ENCODE peak calls at places on chromosome 2, in five cellular contexts. One of them, this sample, is unnamed.

GRCh38 chr2:1598041-1598710 is 146.1 kb downstream of the PXDN start:
- DNase-seq in RWPE2: peak; percentile 35
- DNase-seq in AG09309: no peak
- DNase-seq in HL-60: no peak
- DNase-seq in upper lobe of left lung: peak; percentile 72
- DNase-seq in this sample: no peak

GRCh38 chr2:217810275-217810674 is 192.5 kb downstream of the TNS1 start:
- DNase-seq in HL-60: no peak
- DNase-seq in RWPE2: no peak
- DNase-seq in AG09309: no peak
- DNase-seq in upper lobe of left lung: no peak
- DNase-seq in this sample: no peak

GRCh38 chr2:202613479-202613878 is 21.3 kb upstream of the FAM117B start:
- DNase-seq in RWPE2: no peak
- DNase-seq in AG09309: no peak
- DNase-seq in HL-60: no peak
- DNase-seq in upper lobe of left lung: no peak
- DNase-seq in this sample: no peak

GRCh38 chr2:79139423-79139822 is 19.1 kb downstream of the REG1A start:
- DNase-seq in upper lobe of left lung: no peak
- DNase-seq in HL-60: no peak
- DNase-seq in AG09309: no peak
- DNase-seq in RWPE2: no peak
- DNase-seq in this sample: no peak

GRCh38 chr2:152473151-152473857 is 138.3 kb downstream of the FMNL2 start:
- DNase-seq in RWPE2: no peak
- DNase-seq in upper lobe of left lung: no peak
- DNase-seq in AG09309: no peak
- DNase-seq in HL-60: no peak
- DNase-seq in this sample: no peak

GRCh38 chr2:212979046-212979612 is 172.3 kb downstream of the IKZF2 start:
- DNase-seq in AG09309: no peak
- DNase-seq in HL-60: no peak
- DNase-seq in RWPE2: no peak
- DNase-seq in upper lobe of left lung: no peak
- DNase-seq in this sample: no peak

GRCh38 chr2:221779614-221780067 is 207.5 kb upstream of the EPHA4 start:
- DNase-seq in RWPE2: no peak
- DNase-seq in HL-60: no peak
- DNase-seq in AG09309: no peak
- DNase-seq in upper lobe of left lung: no peak
- DNase-seq in this sample: peak; percentile 67

GRCh38 chr2:169891593-169892298 is 64.5 kb downstream of the UBR3 start:
- DNase-seq in RWPE2: no peak
- DNase-seq in upper lobe of left lung: no peak
- DNase-seq in AG09309: no peak
- DNase-seq in HL-60: no peak
- DNase-seq in this sample: no peak

GRCh38 chr2:9002637-9003365 is 683 bp downstream of the MBOAT2 start:
- DNase-seq in upper lobe of left lung: peak; percentile 87
- DNase-seq in RWPE2: no peak
- DNase-seq in HL-60: no peak
- DNase-seq in AG09309: no peak
- DNase-seq in this sample: no peak

GRCh38 chr2:146721486-146721885 is 1123.3 kb upstream of the ACVR2A start:
- DNase-seq in upper lobe of left lung: no peak
- DNase-seq in HL-60: no peak
- DNase-seq in AG09309: no peak
- DNase-seq in RWPE2: no peak
- DNase-seq in this sample: no peak

GRCh38 chr2:124530203-124530602 is 505.1 kb downstream of the CNTNAP5 start:
- DNase-seq in RWPE2: no peak
- DNase-seq in upper lobe of left lung: no peak
- DNase-seq in AG09309: no peak
- DNase-seq in HL-60: no peak
- DNase-seq in this sample: no peak

GRCh38 chr2:143842836-143843235 is 677.1 kb downstream of the ZEB2 start:
- DNase-seq in AG09309: no peak
- DNase-seq in HL-60: no peak
- DNase-seq in RWPE2: no peak
- DNase-seq in upper lobe of left lung: no peak
- DNase-seq in this sample: no peak

GRCh38 chr2:44392338-44392943 is 30.7 kb downstream of the CAMKMT start:
- DNase-seq in HL-60: peak; percentile 6
- DNase-seq in AG09309: no peak
- DNase-seq in upper lobe of left lung: no peak
- DNase-seq in RWPE2: no peak
- DNase-seq in this sample: no peak

GRCh38 chr2:219289537-219290361 is 10.6 kb downstream of the DNAJB2 start:
- DNase-seq in AG09309: peak; percentile 76
- DNase-seq in HL-60: no peak
- DNase-seq in RWPE2: peak; percentile 81
- DNase-seq in upper lobe of left lung: peak; percentile 91
- DNase-seq in this sample: no peak

GRCh38 chr2:215760126-215760525 is 253.2 kb downstream of the MREG start:
- DNase-seq in upper lobe of left lung: no peak
- DNase-seq in RWPE2: no peak
- DNase-seq in HL-60: no peak
- DNase-seq in AG09309: no peak
- DNase-seq in this sample: no peak

GRCh38 chr2:210681481-210681880 is 125.1 kb downstream of the CPS1 start:
- DNase-seq in RWPE2: no peak
- DNase-seq in HL-60: no peak
- DNase-seq in AG09309: no peak
- DNase-seq in upper lobe of left lung: no peak
- DNase-seq in this sample: no peak

GRCh38 chr2:42367835-42368234 is 6.8 kb upstream of the COX7A2L start:
- DNase-seq in HL-60: no peak
- DNase-seq in RWPE2: no peak
- DNase-seq in upper lobe of left lung: no peak
- DNase-seq in AG09309: no peak
- DNase-seq in this sample: no peak

GRCh38 chr2:175976758-175977157 is 25.3 kb downstream of the LNPK start:
- DNase-seq in upper lobe of left lung: no peak
- DNase-seq in AG09309: no peak
- DNase-seq in HL-60: no peak
- DNase-seq in RWPE2: no peak
- DNase-seq in this sample: peak; percentile 25

GRCh38 chr2:71697106-71698010 is 244.0 kb downstream of the DYSF start:
- DNase-seq in AG09309: no peak
- DNase-seq in HL-60: no peak
- DNase-seq in RWPE2: peak; percentile 24
- DNase-seq in upper lobe of left lung: no peak
- DNase-seq in this sample: no peak

GRCh38 chr2:219570924-219571310 is 422 bp downstream of the OBSL1 start:
- DNase-seq in HL-60: no peak
- DNase-seq in RWPE2: no peak
- DNase-seq in AG09309: no peak
- DNase-seq in upper lobe of left lung: peak; percentile 86
- DNase-seq in this sample: no peak

GRCh38 chr2:42542871-42543270 is 25.6 kb upstream of the MTA3 start:
- DNase-seq in upper lobe of left lung: no peak
- DNase-seq in AG09309: no peak
- DNase-seq in HL-60: no peak
- DNase-seq in RWPE2: no peak
- DNase-seq in this sample: no peak

GRCh38 chr2:11123856-11124759 is 31.2 kb upstream of the SLC66A3 start:
- DNase-seq in upper lobe of left lung: peak; percentile 94
- DNase-seq in RWPE2: no peak
- DNase-seq in AG09309: no peak
- DNase-seq in HL-60: peak; percentile 47
- DNase-seq in this sample: no peak

GRCh38 chr2:25903216-25903776 is 25.0 kb upstream of the ASXL2 start:
- DNase-seq in RWPE2: no peak
- DNase-seq in HL-60: no peak
- DNase-seq in AG09309: no peak
- DNase-seq in upper lobe of left lung: no peak
- DNase-seq in this sample: no peak

GRCh38 chr2:132448771-132449170 is 32.2 kb downstream of the GPR39 start:
- DNase-seq in RWPE2: no peak
- DNase-seq in AG09309: no peak
- DNase-seq in upper lobe of left lung: no peak
- DNase-seq in HL-60: no peak
- DNase-seq in this sample: no peak

GRCh38 chr2:85593023-85593422 is 2.5 kb upstream of the RNF181 start:
- DNase-seq in AG09309: no peak
- DNase-seq in HL-60: no peak
- DNase-seq in RWPE2: no peak
- DNase-seq in upper lobe of left lung: no peak
- DNase-seq in this sample: no peak

GRCh38 chr2:85589982-85590791 is 5.4 kb upstream of the RNF181 start:
- DNase-seq in AG09309: peak; percentile 94
- DNase-seq in upper lobe of left lung: no peak
- DNase-seq in HL-60: no peak
- DNase-seq in RWPE2: no peak
- DNase-seq in this sample: no peak

GRCh38 chr2:85589166-85589565 is 4.9 kb downstream of the VAMP5 start:
- DNase-seq in upper lobe of left lung: no peak
- DNase-seq in RWPE2: no peak
- DNase-seq in HL-60: no peak
- DNase-seq in AG09309: no peak
- DNase-seq in this sample: no peak

GRCh38 chr2:85591563-85591962 is 4.0 kb upstream of the RNF181 start:
- DNase-seq in upper lobe of left lung: no peak
- DNase-seq in HL-60: no peak
- DNase-seq in RWPE2: no peak
- DNase-seq in AG09309: no peak
- DNase-seq in this sample: no peak

DNA sequence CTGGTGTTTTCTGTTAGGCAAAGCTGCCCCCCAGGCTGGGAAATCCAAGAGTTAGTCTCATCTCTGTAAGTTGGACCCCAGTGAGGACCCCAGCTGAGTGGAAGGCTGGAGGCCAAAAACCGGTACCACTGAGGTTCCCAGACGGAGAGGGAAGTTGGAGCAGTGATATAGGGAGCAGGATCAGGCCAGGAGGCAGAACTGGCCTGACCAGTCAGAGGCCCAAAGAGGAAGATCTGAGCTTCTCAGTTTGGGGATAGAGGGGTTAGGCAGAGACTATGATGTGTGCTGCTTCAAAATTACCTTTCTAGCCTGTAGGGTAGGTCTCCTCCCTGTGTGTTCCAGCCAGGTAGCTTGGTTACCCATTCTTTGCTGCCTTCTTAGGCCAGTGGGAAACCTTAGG is 4.6 kb upstream of the RNF181 start:
- DNase-seq in RWPE2: no peak
- DNase-seq in upper lobe of left lung: no peak
- DNase-seq in AG09309: no peak
- DNase-seq in HL-60: no peak
- DNase-seq in this sample: no peak
- H3K4me3 ChIP-seq in RWPE2: no peak overlapping the region
- H3K4me3 ChIP-seq in upper lobe of left lung: no peak overlapping the region
- H3K4me3 ChIP-seq in AG09309: no peak overlapping the region
- H3K4me3 ChIP-seq in HL-60: no peak overlapping the region
- H3K4me3 ChIP-seq in this sample: no peak overlapping the region

DNA sequence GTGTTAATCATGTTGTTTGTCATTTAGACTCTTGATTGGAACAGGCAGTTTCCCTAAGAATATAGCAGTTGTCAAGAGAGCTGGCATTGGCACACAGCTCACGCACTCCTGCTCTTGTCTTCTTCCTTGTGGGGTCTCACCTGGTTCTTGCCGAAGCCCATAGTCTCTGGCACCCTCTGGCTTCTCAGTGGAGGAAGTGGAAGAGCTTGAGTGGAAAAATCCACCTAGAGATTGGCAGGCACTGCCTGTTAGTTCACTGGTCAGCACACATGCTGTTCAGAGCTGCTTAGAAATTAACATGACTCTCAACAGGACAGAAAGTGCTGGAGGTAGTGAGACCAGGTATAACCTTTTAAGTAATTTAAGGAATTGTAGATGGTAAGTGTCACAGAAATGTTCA is 28.3 kb downstream of the SCTR start:
- DNase-seq in HL-60: no peak
- DNase-seq in RWPE2: no peak
- DNase-seq in upper lobe of left lung: no peak
- DNase-seq in AG09309: no peak
- DNase-seq in this sample: no peak
- TF ChIP-seq CTCF in HL-60: no peak
- TF ChIP-seq CTCF in RWPE2: no peak
- TF ChIP-seq CTCF in upper lobe of left lung: no peak
- TF ChIP-seq CTCF in AG09309: no peak
- TF ChIP-seq CTCF in this sample: peak; percentile 48

GRCh38 chr2:177625744-177626655 is 233.4 kb downstream of the AGPS start:
- DNase-seq in HL-60: no peak
- DNase-seq in RWPE2: no peak
- DNase-seq in upper lobe of left lung: no peak
- DNase-seq in AG09309: no peak
- DNase-seq in this sample: no peak

GRCh38 chr2:177618270-177619253 is 226.0 kb downstream of the AGPS start:
- DNase-seq in HL-60: peak; percentile 54
- DNase-seq in upper lobe of left lung: peak; percentile 97
- DNase-seq in RWPE2: peak; percentile 89
- DNase-seq in AG09309: peak; percentile 32
- DNase-seq in this sample: peak; percentile 51

GRCh38 chr2:177617849-177618248 is 225.3 kb downstream of the AGPS start:
- DNase-seq in AG09309: no peak
- DNase-seq in RWPE2: no peak
- DNase-seq in HL-60: no peak
- DNase-seq in upper lobe of left lung: no peak
- DNase-seq in this sample: no peak

GRCh38 chr2:177616731-177617130 is 224.2 kb downstream of the AGPS start:
- DNase-seq in RWPE2: no peak
- DNase-seq in upper lobe of left lung: no peak
- DNase-seq in AG09309: no peak
- DNase-seq in HL-60: no peak
- DNase-seq in this sample: no peak

DNA sequence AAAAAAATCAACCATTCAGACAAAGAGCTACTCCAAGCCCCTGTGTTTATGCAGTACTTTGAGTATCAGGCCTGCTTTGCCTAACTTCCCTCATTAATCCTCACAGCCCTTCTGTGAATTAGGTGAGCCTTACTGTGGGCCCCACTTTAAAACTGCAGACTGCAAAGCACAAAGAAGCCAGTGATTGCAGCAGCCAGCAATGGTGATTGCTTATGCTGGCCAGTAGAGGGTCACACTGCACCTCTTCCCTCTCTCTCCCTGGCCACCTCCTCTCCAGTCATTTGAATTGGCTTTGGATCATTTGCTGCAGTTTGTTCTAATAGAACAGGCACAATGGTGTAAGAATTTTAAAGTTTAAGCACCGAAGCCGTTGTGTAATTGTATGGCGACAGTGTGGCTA is 229.9 kb downstream of the AGPS start:
- DNase-seq in upper lobe of left lung: no peak
- DNase-seq in RWPE2: no peak
- DNase-seq in HL-60: no peak
- DNase-seq in AG09309: no peak
- DNase-seq in this sample: no peak
- H3K4me3 ChIP-seq in upper lobe of left lung: no peak overlapping the region
- H3K4me3 ChIP-seq in RWPE2: no peak overlapping the region
- H3K4me3 ChIP-seq in HL-60: no peak overlapping the region
- H3K4me3 ChIP-seq in AG09309: no peak overlapping the region
- H3K4me3 ChIP-seq in this sample: no peak overlapping the region

GRCh38 chr2:191724015-191724414 is 46.1 kb downstream of the NABP1 start:
- DNase-seq in RWPE2: no peak
- DNase-seq in HL-60: no peak
- DNase-seq in AG09309: no peak
- DNase-seq in upper lobe of left lung: no peak
- DNase-seq in this sample: no peak

GRCh38 chr2:191728710-191729597 is 51.0 kb downstream of the NABP1 start:
- DNase-seq in RWPE2: no peak
- DNase-seq in HL-60: peak; percentile 5
- DNase-seq in upper lobe of left lung: no peak
- DNase-seq in AG09309: no peak
- DNase-seq in this sample: no peak
- TF ChIP-seq CTCF in RWPE2: no peak
- TF ChIP-seq CTCF in HL-60: no peak
- TF ChIP-seq CTCF in upper lobe of left lung: no peak
- TF ChIP-seq CTCF in AG09309: no peak
- TF ChIP-seq CTCF in this sample: peak; percentile 29